ENCODE peak calls at places on chromosome 3, in seven cellular contexts. Z, C, G, F, U, X and V are unnamed samples.

GRCh38 chr3:178325330-178325729 is 210.9 kb upstream of the KCNMB2 start:
- DNase-seq in F (no peak), C (peak; percentile 39), Z (no peak), G (peak; percentile 21), U (peak; percentile 61), X (peak; percentile 64), V (peak; percentile 84)

GRCh38 chr3:50290116-50290745 is 2.0 kb downstream of the IFRD2 start:
- DNase-seq in C (no peak), G (no peak), F (peak; percentile 63), X (no peak), U (no peak), Z (peak; percentile 75), V (no peak)

GRCh38 chr3:195219351-195220045 is 51.5 kb downstream of the XXYLT1 start:
- DNase-seq in U (no peak), C (no peak), F (no peak), X (no peak), Z (peak; percentile 53), G (no peak), V (no peak)

GRCh38 chr3:174907628-174908407 is 48.7 kb downstream of the NAALADL2 start:
- DNase-seq in C (no peak), G (no peak), Z (no peak), F (no peak), X (no peak), U (peak; percentile 17), V (no peak)

GRCh38 chr3:57158813-57159678 is 6.1 kb downstream of the IL17RD start:
- DNase-seq in F (no peak), G (no peak), X (no peak), C (peak; percentile 79), U (peak; percentile 91), Z (no peak), V (peak; percentile 24)

GRCh38 chr3:22713936-22714335 is 489.2 kb upstream of the UBE2E2 start:
- DNase-seq in F (no peak), U (peak; percentile 90), X (peak; percentile 4), G (no peak), Z (no peak), C (no peak), V (peak; percentile 40)

GRCh38 chr3:119893769-119894168 is 111.9 kb downstream of the NR1I2 start:
- DNase-seq in F (no peak), Z (no peak), U (no peak), C (no peak), X (no peak), G (no peak), V (no peak)

GRCh38 chr3:173025941-173026340 is 115.1 kb downstream of the SPATA16 start:
- DNase-seq in C (no peak), F (no peak), Z (no peak), U (no peak), G (no peak), X (no peak), V (no peak)

GRCh38 chr3:14307953-14308352 is 94.5 kb upstream of the SLC6A6 start:
- DNase-seq in Z (no peak), X (no peak), F (no peak), G (no peak), U (no peak), C (no peak), V (no peak)

GRCh38 chr3:16370872-16371740 is 106.1 kb downstream of the OXNAD1 start:
- DNase-seq in X (peak; percentile 90), C (peak; percentile 31), F (peak; percentile 76), U (no peak), G (no peak), Z (no peak), V (peak; percentile 43)

GRCh38 chr3:177359601-177360357 is 162.5 kb upstream of the TBL1XR1 start:
- DNase-seq in Z (peak; percentile 96), C (peak; percentile 99), G (peak; percentile 96), X (peak; percentile 99), F (peak; percentile 97), U (peak; percentile 99), V (peak; percentile 99)

GRCh38 chr3:46440531-46441294 is 24.0 kb downstream of the LTF start:
- DNase-seq in X (no peak), F (no peak), G (no peak), C (peak; percentile 23), U (no peak), Z (peak; percentile 9), V (no peak)

GRCh38 chr3:24018784-24019570 is 73.9 kb downstream of the NR1D2 start:
- DNase-seq in Z (no peak), X (no peak), C (no peak), G (no peak), F (no peak), U (no peak), V (no peak)

DNA sequence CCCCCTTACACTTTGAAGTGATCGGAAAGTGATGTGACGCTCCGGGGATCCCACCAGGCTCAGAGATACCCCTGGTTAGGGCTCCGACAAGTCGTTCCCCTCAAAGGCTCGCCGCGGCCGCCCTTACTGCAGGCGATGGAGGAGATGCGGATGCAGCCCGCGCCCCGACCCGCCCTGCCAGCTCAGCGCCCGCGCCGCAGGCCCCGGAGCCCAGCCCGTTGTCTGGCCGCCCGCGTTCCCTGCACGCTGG is 228 bp downstream of the GLT8D1 start:
- DNase-seq in F (no peak), G (no peak), Z (no peak), C (no peak), U (no peak), X (no peak), V (no peak)
- H3K4me3 ChIP-seq in F (peak overlapping the region; percentile 85), G (peak overlapping the region; percentile 99), Z (peak overlapping the region; percentile 83), C (peak overlapping the region; percentile 99), U (peak overlapping the region; percentile 95), X (peak overlapping the region; percentile 95), V (peak overlapping the region; percentile 98)

DNA sequence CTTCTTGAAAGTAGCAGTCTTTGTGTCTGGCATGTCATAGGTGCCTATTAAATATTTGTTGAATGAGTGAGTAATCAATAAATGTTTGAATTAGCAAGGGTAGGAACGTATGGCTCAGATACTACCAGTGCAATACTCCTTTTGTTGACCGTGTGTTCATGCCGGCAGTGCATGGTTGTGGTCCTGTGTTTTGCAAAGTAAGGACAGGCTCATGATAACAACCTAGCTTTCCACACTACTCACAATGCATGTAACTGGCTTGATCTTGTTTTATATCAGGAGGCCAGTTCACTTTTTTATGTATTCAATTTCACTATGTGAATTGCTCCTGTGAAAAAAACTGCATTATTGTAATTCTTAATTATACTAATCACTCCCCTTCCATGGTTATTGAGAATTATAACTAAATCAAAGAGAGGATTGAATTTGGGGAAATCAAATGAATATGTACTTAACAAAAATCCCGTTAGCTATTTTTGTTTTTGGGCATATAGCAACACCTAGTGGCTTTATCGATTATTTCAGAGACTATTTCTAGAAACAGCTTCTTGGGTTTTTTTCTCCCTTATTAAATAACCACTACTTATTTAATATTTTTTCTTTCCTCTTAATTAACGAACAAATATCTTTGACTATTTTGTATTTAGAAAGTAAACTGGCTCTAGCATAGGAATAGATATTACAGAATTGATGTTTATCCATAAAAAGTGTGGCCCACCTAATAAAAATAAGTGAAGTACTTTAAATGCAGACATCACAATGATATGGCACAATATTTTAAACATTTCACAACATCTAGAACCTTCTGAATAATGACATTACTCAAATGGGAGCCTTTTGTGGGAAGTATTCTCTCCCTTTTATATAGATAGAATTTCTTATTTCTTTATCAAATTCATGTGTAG is 218.5 kb downstream of the BBX start:
- DNase-seq in C (peak; percentile 51), G (no peak), Z (no peak), X (peak; percentile 45), U (peak; percentile 61), F (no peak), V (peak; percentile 64)
- TF ChIP-seq CTCF in C (peak; percentile 66), G (peak; percentile 13), Z (peak; percentile 38), X (peak; percentile 67), U (peak; percentile 81), F (peak; percentile 3), V (peak; percentile 57)

DNA sequence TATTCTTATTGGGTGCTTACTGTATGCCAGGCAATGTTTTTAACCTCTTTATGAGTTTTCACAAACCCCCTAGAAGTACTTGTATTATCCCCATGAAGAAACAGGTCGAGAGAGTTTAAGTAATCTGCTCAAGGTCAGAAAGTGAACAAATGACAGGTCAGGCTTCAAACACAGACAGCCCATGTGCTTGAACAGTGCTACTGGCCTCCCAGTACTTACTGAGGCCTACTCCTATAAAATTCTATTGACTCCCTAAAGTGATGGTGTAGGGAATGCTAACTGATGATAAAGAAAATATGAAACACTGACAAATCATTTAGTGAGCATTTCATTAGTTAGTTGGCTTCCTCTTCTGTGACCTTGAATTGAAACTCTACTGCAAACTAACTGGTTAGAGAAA is 4.2 kb upstream of the CNBP start:
- DNase-seq in X (no peak), G (no peak), C (no peak), U (no peak), F (no peak), Z (no peak), V (no peak)
- H3K4me3 ChIP-seq in X (no peak overlapping the region), G (no peak overlapping the region), C (no peak overlapping the region), U (no peak overlapping the region), F (no peak overlapping the region), Z (no peak overlapping the region), V (no peak overlapping the region)

GRCh38 chr3:141305436-141305835 is 62.9 kb upstream of the ZBTB38 start:
- DNase-seq in Z (no peak), F (no peak), G (no peak), X (peak; percentile 74), U (peak; percentile 37), C (peak; percentile 21), V (peak; percentile 64)
- TF ChIP-seq CTCF in Z (no peak), F (no peak), G (peak; percentile 58), X (peak; percentile 41), U (no peak), C (no peak), V (peak; percentile 36)